ENCODE peak calls at places on chromosomes 12 and 14, in five cellular contexts. One of them, this sample, is unnamed.

GRCh38 chr12:124411953-124412645 is 117.2 kb downstream of the RFLNA start:
- DNase-seq in activated naive CD4-positive, alpha-beta T cell: no peak
- DNase-seq in bronchial epithelial cell: no peak
- DNase-seq in HuH-7: no peak
- DNase-seq in stimulated activated CD4-positive, alpha-beta T cell treated with anti-CD3 and anti-CD28 coated beads, Interleukin-1b, Interleukin-23, amount 100 ng/mL, for 24 hours: no peak
- DNase-seq in this sample: no peak

GRCh38 chr14:81423504-81423903 is 23.4 kb upstream of the STON2 start:
- DNase-seq in activated naive CD4-positive, alpha-beta T cell: no peak
- DNase-seq in HuH-7: no peak
- DNase-seq in bronchial epithelial cell: no peak
- DNase-seq in stimulated activated CD4-positive, alpha-beta T cell treated with anti-CD3 and anti-CD28 coated beads, Interleukin-1b, Interleukin-23, amount 100 ng/mL, for 24 hours: no peak
- DNase-seq in this sample: no peak

GRCh38 chr12:75786071-75786470 is 245.5 kb downstream of the PHLDA1 start:
- DNase-seq in stimulated activated CD4-positive, alpha-beta T cell treated with anti-CD3 and anti-CD28 coated beads, Interleukin-1b, Interleukin-23, amount 100 ng/mL, for 24 hours: no peak
- DNase-seq in HuH-7: no peak
- DNase-seq in activated naive CD4-positive, alpha-beta T cell: no peak
- DNase-seq in bronchial epithelial cell: no peak
- DNase-seq in this sample: no peak

GRCh38 chr12:29066061-29066588 is 83.0 kb upstream of the FAR2 start:
- DNase-seq in HuH-7: no peak
- DNase-seq in bronchial epithelial cell: peak; percentile 63
- DNase-seq in stimulated activated CD4-positive, alpha-beta T cell treated with anti-CD3 and anti-CD28 coated beads, Interleukin-1b, Interleukin-23, amount 100 ng/mL, for 24 hours: no peak
- DNase-seq in activated naive CD4-positive, alpha-beta T cell: no peak
- DNase-seq in this sample: no peak

GRCh38 chr12:51890135-51890464 is 2.2 kb downstream of the ANKRD33 start:
- DNase-seq in stimulated activated CD4-positive, alpha-beta T cell treated with anti-CD3 and anti-CD28 coated beads, Interleukin-1b, Interleukin-23, amount 100 ng/mL, for 24 hours: no peak
- DNase-seq in activated naive CD4-positive, alpha-beta T cell: no peak
- DNase-seq in HuH-7: no peak
- DNase-seq in bronchial epithelial cell: no peak
- DNase-seq in this sample: no peak

GRCh38 chr14:76811561-76811960 is 1.1 kb downstream of the ANGEL1 start:
- DNase-seq in bronchial epithelial cell: peak; percentile 19
- DNase-seq in activated naive CD4-positive, alpha-beta T cell: no peak
- DNase-seq in HuH-7: no peak
- DNase-seq in stimulated activated CD4-positive, alpha-beta T cell treated with anti-CD3 and anti-CD28 coated beads, Interleukin-1b, Interleukin-23, amount 100 ng/mL, for 24 hours: no peak
- DNase-seq in this sample: no peak

GRCh38 chr12:119208626-119209061 is 29.9 kb downstream of the HSPB8 start:
- DNase-seq in bronchial epithelial cell: peak; percentile 87
- DNase-seq in activated naive CD4-positive, alpha-beta T cell: no peak
- DNase-seq in stimulated activated CD4-positive, alpha-beta T cell treated with anti-CD3 and anti-CD28 coated beads, Interleukin-1b, Interleukin-23, amount 100 ng/mL, for 24 hours: no peak
- DNase-seq in HuH-7: no peak
- DNase-seq in this sample: no peak

GRCh38 chr14:91154851-91155625 is 41.2 kb downstream of the DGLUCY start:
- DNase-seq in HuH-7: no peak
- DNase-seq in stimulated activated CD4-positive, alpha-beta T cell treated with anti-CD3 and anti-CD28 coated beads, Interleukin-1b, Interleukin-23, amount 100 ng/mL, for 24 hours: no peak
- DNase-seq in bronchial epithelial cell: peak; percentile 56
- DNase-seq in activated naive CD4-positive, alpha-beta T cell: no peak
- DNase-seq in this sample: peak; percentile 5

GRCh38 chr14:98580131-98580678 is 691.8 kb downstream of the BCL11B start:
- DNase-seq in bronchial epithelial cell: peak; percentile 37
- DNase-seq in activated naive CD4-positive, alpha-beta T cell: no peak
- DNase-seq in HuH-7: peak; percentile 4
- DNase-seq in stimulated activated CD4-positive, alpha-beta T cell treated with anti-CD3 and anti-CD28 coated beads, Interleukin-1b, Interleukin-23, amount 100 ng/mL, for 24 hours: no peak
- DNase-seq in this sample: no peak

GRCh38 chr12:58500399-58500798 is 419.9 kb downstream of the LRIG3 start:
- DNase-seq in HuH-7: no peak
- DNase-seq in stimulated activated CD4-positive, alpha-beta T cell treated with anti-CD3 and anti-CD28 coated beads, Interleukin-1b, Interleukin-23, amount 100 ng/mL, for 24 hours: no peak
- DNase-seq in bronchial epithelial cell: peak; percentile 59
- DNase-seq in activated naive CD4-positive, alpha-beta T cell: no peak
- DNase-seq in this sample: no peak

GRCh38 chr12:53067993-53068770 is 11.0 kb downstream of the SPRYD3 start:
- DNase-seq in bronchial epithelial cell: no peak
- DNase-seq in activated naive CD4-positive, alpha-beta T cell: no peak
- DNase-seq in stimulated activated CD4-positive, alpha-beta T cell treated with anti-CD3 and anti-CD28 coated beads, Interleukin-1b, Interleukin-23, amount 100 ng/mL, for 24 hours: no peak
- DNase-seq in HuH-7: no peak
- DNase-seq in this sample: no peak

GRCh38 chr12:49891012-49891411 is 12.7 kb downstream of the FAIM2 start:
- DNase-seq in activated naive CD4-positive, alpha-beta T cell: no peak
- DNase-seq in bronchial epithelial cell: no peak
- DNase-seq in HuH-7: no peak
- DNase-seq in stimulated activated CD4-positive, alpha-beta T cell treated with anti-CD3 and anti-CD28 coated beads, Interleukin-1b, Interleukin-23, amount 100 ng/mL, for 24 hours: no peak
- DNase-seq in this sample: no peak

GRCh38 chr12:14239935-14240872 is 125.3 kb upstream of the ATF7IP start:
- DNase-seq in bronchial epithelial cell: peak; percentile 58
- DNase-seq in HuH-7: no peak
- DNase-seq in activated naive CD4-positive, alpha-beta T cell: no peak
- DNase-seq in stimulated activated CD4-positive, alpha-beta T cell treated with anti-CD3 and anti-CD28 coated beads, Interleukin-1b, Interleukin-23, amount 100 ng/mL, for 24 hours: no peak
- DNase-seq in this sample: no peak

GRCh38 chr12:91064640-91065039 is 6.8 kb upstream of the KERA start:
- DNase-seq in stimulated activated CD4-positive, alpha-beta T cell treated with anti-CD3 and anti-CD28 coated beads, Interleukin-1b, Interleukin-23, amount 100 ng/mL, for 24 hours: no peak
- DNase-seq in activated naive CD4-positive, alpha-beta T cell: no peak
- DNase-seq in HuH-7: no peak
- DNase-seq in bronchial epithelial cell: no peak
- DNase-seq in this sample: no peak

GRCh38 chr12:130796985-130797686 is 41.9 kb downstream of the STX2 start:
- DNase-seq in stimulated activated CD4-positive, alpha-beta T cell treated with anti-CD3 and anti-CD28 coated beads, Interleukin-1b, Interleukin-23, amount 100 ng/mL, for 24 hours: peak; percentile 27
- DNase-seq in bronchial epithelial cell: no peak
- DNase-seq in HuH-7: no peak
- DNase-seq in activated naive CD4-positive, alpha-beta T cell: no peak
- DNase-seq in this sample: no peak

GRCh38 chr14:105864116-105864515 is 337.7 kb downstream of the TMEM121 start:
- DNase-seq in HuH-7: no peak
- DNase-seq in activated naive CD4-positive, alpha-beta T cell: no peak
- DNase-seq in bronchial epithelial cell: no peak
- DNase-seq in stimulated activated CD4-positive, alpha-beta T cell treated with anti-CD3 and anti-CD28 coated beads, Interleukin-1b, Interleukin-23, amount 100 ng/mL, for 24 hours: no peak
- DNase-seq in this sample: no peak

GRCh38 chr12:93098077-93098476 is 169.0 kb upstream of the EEA1 start:
- DNase-seq in stimulated activated CD4-positive, alpha-beta T cell treated with anti-CD3 and anti-CD28 coated beads, Interleukin-1b, Interleukin-23, amount 100 ng/mL, for 24 hours: peak; percentile 50
- DNase-seq in activated naive CD4-positive, alpha-beta T cell: peak; percentile 31
- DNase-seq in bronchial epithelial cell: peak; percentile 59
- DNase-seq in HuH-7: no peak
- DNase-seq in this sample: peak; percentile 20

GRCh38 chr14:68952544-68953535 is 26.3 kb downstream of the ACTN1 start:
- DNase-seq in stimulated activated CD4-positive, alpha-beta T cell treated with anti-CD3 and anti-CD28 coated beads, Interleukin-1b, Interleukin-23, amount 100 ng/mL, for 24 hours: no peak
- DNase-seq in bronchial epithelial cell: no peak
- DNase-seq in HuH-7: no peak
- DNase-seq in activated naive CD4-positive, alpha-beta T cell: no peak
- DNase-seq in this sample: no peak